ENCODE peak calls at places on chromosomes 1 and 21, in nine cellular contexts. One of them, this sample, is unnamed.

GRCh38 chr1:48876221-48876785 is 99.6 kb upstream of the BEND5 start:
- DNase-seq in heart left ventricle: no peak
- DNase-seq in GM23338: no peak
- DNase-seq in lower lobe of right lung: no peak
- DNase-seq in transverse colon: no peak
- DNase-seq in heart right ventricle: no peak
- DNase-seq in CD8-positive, alpha-beta T cell: no peak
- DNase-seq in neuronal stem cell: no peak
- DNase-seq in IMR-90: no peak
- DNase-seq in this sample: no peak

GRCh38 chr21:42746593-42747266 is 93.3 kb downstream of the PDE9A start:
- DNase-seq in heart right ventricle: no peak
- DNase-seq in IMR-90: no peak
- DNase-seq in CD8-positive, alpha-beta T cell: peak; percentile 64
- DNase-seq in lower lobe of right lung: peak; percentile 85
- DNase-seq in heart left ventricle: peak; percentile 72
- DNase-seq in neuronal stem cell: no peak
- DNase-seq in GM23338: no peak
- DNase-seq in transverse colon: peak; percentile 53
- DNase-seq in this sample: peak; percentile 84

GRCh38 chr1:59468828-59469428 is 172.0 kb downstream of the FGGY start:
- DNase-seq in heart left ventricle: no peak
- DNase-seq in GM23338: no peak
- DNase-seq in IMR-90: no peak
- DNase-seq in heart right ventricle: no peak
- DNase-seq in CD8-positive, alpha-beta T cell: no peak
- DNase-seq in transverse colon: no peak
- DNase-seq in neuronal stem cell: no peak
- DNase-seq in lower lobe of right lung: no peak
- DNase-seq in this sample: no peak

GRCh38 chr1:1217621-1218523 is 3.9 kb upstream of the TNFRSF4 start:
- DNase-seq in GM23338: no peak
- DNase-seq in CD8-positive, alpha-beta T cell: no peak
- DNase-seq in transverse colon: no peak
- DNase-seq in lower lobe of right lung: no peak
- DNase-seq in heart right ventricle: no peak
- DNase-seq in neuronal stem cell: no peak
- DNase-seq in IMR-90: no peak
- DNase-seq in heart left ventricle: no peak
- DNase-seq in this sample: no peak

GRCh38 chr1:2540816-2541492 is 10.9 kb upstream of the HES5 start:
- DNase-seq in GM23338: peak; percentile 60
- DNase-seq in heart left ventricle: no peak
- DNase-seq in CD8-positive, alpha-beta T cell: no peak
- DNase-seq in transverse colon: no peak
- DNase-seq in neuronal stem cell: peak; percentile 87
- DNase-seq in IMR-90: no peak
- DNase-seq in lower lobe of right lung: no peak
- DNase-seq in heart right ventricle: no peak
- DNase-seq in this sample: no peak

GRCh38 chr21:36080386-36080785 is 10.6 kb downstream of the CBR1 start:
- DNase-seq in lower lobe of right lung: no peak
- DNase-seq in heart right ventricle: no peak
- DNase-seq in heart left ventricle: no peak
- DNase-seq in GM23338: no peak
- DNase-seq in CD8-positive, alpha-beta T cell: no peak
- DNase-seq in neuronal stem cell: no peak
- DNase-seq in IMR-90: no peak
- DNase-seq in transverse colon: no peak
- DNase-seq in this sample: no peak

GRCh38 chr1:208071425-208072031 is 160.6 kb upstream of the CD34 start:
- DNase-seq in heart left ventricle: no peak
- DNase-seq in IMR-90: peak; percentile 29
- DNase-seq in transverse colon: no peak
- DNase-seq in neuronal stem cell: no peak
- DNase-seq in GM23338: no peak
- DNase-seq in heart right ventricle: no peak
- DNase-seq in CD8-positive, alpha-beta T cell: no peak
- DNase-seq in lower lobe of right lung: no peak
- DNase-seq in this sample: no peak

GRCh38 chr1:180135535-180135934 is 19.1 kb upstream of the QSOX1 start:
- DNase-seq in heart left ventricle: no peak
- DNase-seq in GM23338: no peak
- DNase-seq in neuronal stem cell: no peak
- DNase-seq in heart right ventricle: no peak
- DNase-seq in lower lobe of right lung: no peak
- DNase-seq in transverse colon: no peak
- DNase-seq in IMR-90: peak; percentile 39
- DNase-seq in CD8-positive, alpha-beta T cell: no peak
- DNase-seq in this sample: no peak

GRCh38 chr21:23887709-23888303 is 1719.5 kb downstream of the MRPL39 start:
- DNase-seq in heart left ventricle: no peak
- DNase-seq in CD8-positive, alpha-beta T cell: peak; percentile 35
- DNase-seq in neuronal stem cell: no peak
- DNase-seq in lower lobe of right lung: no peak
- DNase-seq in heart right ventricle: no peak
- DNase-seq in IMR-90: no peak
- DNase-seq in transverse colon: peak; percentile 11
- DNase-seq in GM23338: no peak
- DNase-seq in this sample: peak; percentile 51

GRCh38 chr1:33244809-33245186 is 11.5 kb upstream of the ZNF362 start:
- DNase-seq in heart right ventricle: no peak
- DNase-seq in CD8-positive, alpha-beta T cell: no peak
- DNase-seq in lower lobe of right lung: no peak
- DNase-seq in heart left ventricle: no peak
- DNase-seq in neuronal stem cell: no peak
- DNase-seq in IMR-90: no peak
- DNase-seq in GM23338: no peak
- DNase-seq in transverse colon: no peak
- DNase-seq in this sample: no peak

GRCh38 chr1:111565079-111565478 is 54.5 kb upstream of the RAP1A start:
- DNase-seq in lower lobe of right lung: no peak
- DNase-seq in heart right ventricle: no peak
- DNase-seq in GM23338: no peak
- DNase-seq in CD8-positive, alpha-beta T cell: no peak
- DNase-seq in transverse colon: no peak
- DNase-seq in IMR-90: peak; percentile 97
- DNase-seq in heart left ventricle: no peak
- DNase-seq in neuronal stem cell: no peak
- DNase-seq in this sample: no peak
- H3K27ac ChIP-seq in lower lobe of right lung: no peak overlapping the region
- H3K27ac ChIP-seq in heart right ventricle: no peak overlapping the region
- H3K27ac ChIP-seq in GM23338: no peak overlapping the region
- H3K27ac ChIP-seq in CD8-positive, alpha-beta T cell: no peak overlapping the region
- H3K27ac ChIP-seq in transverse colon: no peak overlapping the region
- H3K27ac ChIP-seq in IMR-90: no peak overlapping the region
- H3K27ac ChIP-seq in heart left ventricle: peak overlapping the region; percentile 64
- H3K27ac ChIP-seq in neuronal stem cell: no peak overlapping the region
- H3K27ac ChIP-seq in this sample: no peak overlapping the region

DNA sequence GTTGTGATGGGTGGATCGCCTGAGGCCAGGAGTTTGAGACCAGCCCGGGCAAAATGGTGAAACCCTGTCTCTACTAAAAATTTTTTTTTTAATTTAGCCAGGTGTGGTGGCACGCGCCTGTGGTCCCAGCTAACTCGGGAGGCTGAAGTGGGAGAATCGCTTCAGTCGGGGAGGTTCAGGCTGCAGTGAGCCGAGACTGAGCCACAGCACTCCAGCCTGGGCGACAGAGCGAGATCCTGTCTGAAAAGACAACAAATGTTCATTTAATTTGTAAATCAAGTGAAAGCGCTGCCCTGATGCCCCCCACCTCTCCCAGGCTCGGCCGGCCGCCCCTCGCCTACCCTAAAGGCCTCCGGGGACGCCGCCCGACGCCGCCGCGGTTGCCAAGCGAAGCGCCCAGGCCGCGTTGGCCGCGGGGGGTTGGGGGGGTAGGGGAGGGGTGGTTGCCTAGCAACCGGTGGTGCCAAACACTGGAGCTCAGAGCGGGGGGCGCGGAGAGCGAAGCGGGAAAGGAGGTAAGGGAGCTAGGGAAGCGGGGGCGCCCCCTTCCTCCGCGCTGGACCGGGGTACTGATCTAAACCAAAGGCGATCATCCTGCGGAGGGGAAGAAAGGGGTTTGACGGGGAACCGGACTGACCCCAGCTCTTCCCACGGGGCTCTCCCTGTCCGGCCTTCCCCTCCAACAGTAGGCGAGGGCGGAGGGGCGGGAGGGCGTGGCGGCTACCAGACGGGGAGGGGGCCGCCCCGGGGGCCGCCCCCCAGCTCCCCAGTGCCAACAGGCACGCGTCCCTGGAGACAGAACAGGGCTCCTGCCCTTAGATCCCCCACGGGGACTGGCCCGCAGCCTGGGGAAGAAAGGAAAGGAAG is at the start of gene TEKT2:
- DNase-seq in transverse colon: peak; percentile 31
- DNase-seq in IMR-90: no peak
- DNase-seq in GM23338: peak; percentile 96
- DNase-seq in neuronal stem cell: peak; percentile 89
- DNase-seq in CD8-positive, alpha-beta T cell: no peak
- DNase-seq in heart left ventricle: no peak
- DNase-seq in heart right ventricle: no peak
- DNase-seq in lower lobe of right lung: no peak
- DNase-seq in this sample: no peak
- H3K27ac ChIP-seq in transverse colon: peak within 1 kb of the TSS; percentile 24
- H3K27ac ChIP-seq in IMR-90: no peak within 1 kb of the TSS
- H3K27ac ChIP-seq in GM23338: no peak within 1 kb of the TSS
- H3K27ac ChIP-seq in neuronal stem cell: peak within 1 kb of the TSS; percentile 57
- H3K27ac ChIP-seq in CD8-positive, alpha-beta T cell: no peak within 1 kb of the TSS
- H3K27ac ChIP-seq in heart left ventricle: peak within 1 kb of the TSS; percentile 50
- H3K27ac ChIP-seq in heart right ventricle: no peak within 1 kb of the TSS
- H3K27ac ChIP-seq in lower lobe of right lung: peak within 1 kb of the TSS; percentile 11
- H3K27ac ChIP-seq in this sample: no peak within 1 kb of the TSS

GRCh38 chr1:64836792-64837191 is 91.9 kb downstream of the RAVER2 start:
- DNase-seq in CD8-positive, alpha-beta T cell: no peak
- DNase-seq in lower lobe of right lung: no peak
- DNase-seq in heart right ventricle: no peak
- DNase-seq in heart left ventricle: no peak
- DNase-seq in IMR-90: no peak
- DNase-seq in GM23338: no peak
- DNase-seq in neuronal stem cell: no peak
- DNase-seq in transverse colon: no peak
- DNase-seq in this sample: no peak

GRCh38 chr1:64841330-64842065 is 96.6 kb downstream of the RAVER2 start:
- DNase-seq in CD8-positive, alpha-beta T cell: no peak
- DNase-seq in heart left ventricle: no peak
- DNase-seq in transverse colon: no peak
- DNase-seq in heart right ventricle: no peak
- DNase-seq in IMR-90: no peak
- DNase-seq in lower lobe of right lung: no peak
- DNase-seq in neuronal stem cell: no peak
- DNase-seq in GM23338: no peak
- DNase-seq in this sample: no peak

GRCh38 chr1:64838486-64838885 is 93.6 kb downstream of the RAVER2 start:
- DNase-seq in heart right ventricle: no peak
- DNase-seq in lower lobe of right lung: no peak
- DNase-seq in heart left ventricle: no peak
- DNase-seq in GM23338: no peak
- DNase-seq in transverse colon: no peak
- DNase-seq in IMR-90: no peak
- DNase-seq in neuronal stem cell: no peak
- DNase-seq in CD8-positive, alpha-beta T cell: no peak
- DNase-seq in this sample: no peak

GRCh38 chr1:64839732-64840405 is 95.0 kb downstream of the RAVER2 start:
- DNase-seq in IMR-90: no peak
- DNase-seq in heart right ventricle: no peak
- DNase-seq in CD8-positive, alpha-beta T cell: no peak
- DNase-seq in GM23338: peak; percentile 28
- DNase-seq in transverse colon: no peak
- DNase-seq in heart left ventricle: no peak
- DNase-seq in lower lobe of right lung: no peak
- DNase-seq in neuronal stem cell: no peak
- DNase-seq in this sample: no peak

GRCh38 chr1:64839270-64839669 is 94.4 kb downstream of the RAVER2 start:
- DNase-seq in CD8-positive, alpha-beta T cell: no peak
- DNase-seq in GM23338: no peak
- DNase-seq in heart left ventricle: no peak
- DNase-seq in IMR-90: no peak
- DNase-seq in heart right ventricle: no peak
- DNase-seq in neuronal stem cell: no peak
- DNase-seq in lower lobe of right lung: no peak
- DNase-seq in transverse colon: no peak
- DNase-seq in this sample: no peak
- H3K27ac ChIP-seq in CD8-positive, alpha-beta T cell: no peak overlapping the region
- H3K27ac ChIP-seq in GM23338: no peak overlapping the region
- H3K27ac ChIP-seq in heart left ventricle: no peak overlapping the region
- H3K27ac ChIP-seq in IMR-90: no peak overlapping the region
- H3K27ac ChIP-seq in heart right ventricle: no peak overlapping the region
- H3K27ac ChIP-seq in neuronal stem cell: no peak overlapping the region
- H3K27ac ChIP-seq in lower lobe of right lung: no peak overlapping the region
- H3K27ac ChIP-seq in transverse colon: no peak overlapping the region
- H3K27ac ChIP-seq in this sample: no peak overlapping the region

GRCh38 chr1:229889031-229889517 is 178.0 kb upstream of the GALNT2 start:
- DNase-seq in neuronal stem cell: no peak
- DNase-seq in CD8-positive, alpha-beta T cell: no peak
- DNase-seq in IMR-90: no peak
- DNase-seq in lower lobe of right lung: no peak
- DNase-seq in heart right ventricle: no peak
- DNase-seq in GM23338: no peak
- DNase-seq in heart left ventricle: no peak
- DNase-seq in transverse colon: no peak
- DNase-seq in this sample: no peak

GRCh38 chr1:229887043-229887822 is 179.8 kb upstream of the GALNT2 start:
- DNase-seq in heart right ventricle: no peak
- DNase-seq in lower lobe of right lung: no peak
- DNase-seq in GM23338: no peak
- DNase-seq in heart left ventricle: peak; percentile 50
- DNase-seq in IMR-90: no peak
- DNase-seq in CD8-positive, alpha-beta T cell: no peak
- DNase-seq in neuronal stem cell: no peak
- DNase-seq in transverse colon: no peak
- DNase-seq in this sample: no peak

GRCh38 chr1:229886636-229887035 is 180.4 kb upstream of the GALNT2 start:
- DNase-seq in lower lobe of right lung: no peak
- DNase-seq in IMR-90: no peak
- DNase-seq in CD8-positive, alpha-beta T cell: no peak
- DNase-seq in GM23338: no peak
- DNase-seq in heart left ventricle: no peak
- DNase-seq in heart right ventricle: no peak
- DNase-seq in neuronal stem cell: no peak
- DNase-seq in transverse colon: no peak
- DNase-seq in this sample: no peak

GRCh38 chr1:229888157-229888556 is 178.9 kb upstream of the GALNT2 start:
- DNase-seq in transverse colon: no peak
- DNase-seq in IMR-90: no peak
- DNase-seq in heart right ventricle: no peak
- DNase-seq in CD8-positive, alpha-beta T cell: no peak
- DNase-seq in GM23338: no peak
- DNase-seq in neuronal stem cell: no peak
- DNase-seq in heart left ventricle: no peak
- DNase-seq in lower lobe of right lung: no peak
- DNase-seq in this sample: no peak

DNA sequence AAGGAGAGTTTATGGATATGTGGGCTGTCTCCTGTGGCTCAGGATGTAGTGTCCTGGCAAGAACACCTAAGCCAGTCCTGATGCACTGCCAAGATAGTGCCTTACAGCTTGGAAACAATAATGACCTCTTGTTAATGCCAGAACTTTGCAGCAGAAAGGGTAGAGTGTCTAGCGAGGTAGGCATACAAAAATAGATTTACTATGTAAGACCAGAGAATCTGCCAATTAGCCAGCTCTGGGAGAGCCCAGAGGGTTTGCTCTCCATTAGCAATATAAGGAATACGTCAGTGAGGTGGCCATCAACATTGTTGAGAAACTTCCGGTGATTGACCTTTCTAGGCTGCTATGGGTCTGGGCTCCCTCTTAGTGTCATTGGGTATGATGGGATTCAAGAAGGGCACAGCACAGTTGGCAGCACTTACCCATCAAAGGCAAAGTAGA is 178.5 kb upstream of the GALNT2 start:
- DNase-seq in heart left ventricle: no peak
- DNase-seq in CD8-positive, alpha-beta T cell: no peak
- DNase-seq in neuronal stem cell: no peak
- DNase-seq in transverse colon: no peak
- DNase-seq in heart right ventricle: no peak
- DNase-seq in IMR-90: no peak
- DNase-seq in lower lobe of right lung: no peak
- DNase-seq in GM23338: no peak
- DNase-seq in this sample: no peak
- H3K27ac ChIP-seq in heart left ventricle: peak overlapping the region; percentile 71
- H3K27ac ChIP-seq in CD8-positive, alpha-beta T cell: no peak overlapping the region
- H3K27ac ChIP-seq in neuronal stem cell: no peak overlapping the region
- H3K27ac ChIP-seq in transverse colon: no peak overlapping the region
- H3K27ac ChIP-seq in heart right ventricle: peak overlapping the region; percentile 68
- H3K27ac ChIP-seq in IMR-90: no peak overlapping the region
- H3K27ac ChIP-seq in lower lobe of right lung: no peak overlapping the region
- H3K27ac ChIP-seq in GM23338: no peak overlapping the region
- H3K27ac ChIP-seq in this sample: no peak overlapping the region

This sample was measured in CD8-positive, alpha-beta memory T cell.